ENCODE peak calls at places on chromosomes 7 and 10, in five cellular contexts. One of them, this sample, is unnamed.

GRCh38 chr10:101772895-101773761 is 2.8 kb downstream of the FGF8 start:
- DNase-seq in prostate gland: no peak
- DNase-seq in GM04504: no peak
- DNase-seq in NCI-H1417: no peak
- DNase-seq in osteocyte: peak; percentile 60
- DNase-seq in this sample: no peak

GRCh38 chr7:52555805-52556204 is 479.6 kb upstream of the POM121L12 start:
- DNase-seq in prostate gland: no peak
- DNase-seq in GM04504: no peak
- DNase-seq in NCI-H1417: no peak
- DNase-seq in osteocyte: no peak
- DNase-seq in this sample: no peak

GRCh38 chr7:1380211-1380815 is 79.0 kb downstream of the MICALL2 start:
- DNase-seq in prostate gland: no peak
- DNase-seq in GM04504: no peak
- DNase-seq in NCI-H1417: no peak
- DNase-seq in osteocyte: no peak
- DNase-seq in this sample: no peak

GRCh38 chr10:31242902-31243301 is 76.1 kb upstream of the ZEB1 start:
- DNase-seq in prostate gland: no peak
- DNase-seq in GM04504: peak; percentile 92
- DNase-seq in NCI-H1417: no peak
- DNase-seq in osteocyte: no peak
- DNase-seq in this sample: peak; percentile 65

GRCh38 chr10:132929953-132930640 is 12.3 kb downstream of the CFAP46 start:
- DNase-seq in prostate gland: no peak
- DNase-seq in GM04504: no peak
- DNase-seq in NCI-H1417: no peak
- DNase-seq in osteocyte: no peak
- DNase-seq in this sample: no peak

GRCh38 chr7:51068401-51068800 is 248.2 kb downstream of the COBL start:
- DNase-seq in prostate gland: no peak
- DNase-seq in GM04504: no peak
- DNase-seq in NCI-H1417: no peak
- DNase-seq in osteocyte: no peak
- DNase-seq in this sample: no peak

GRCh38 chr7:24930856-24931255 is 49.1 kb downstream of the OSBPL3 start:
- DNase-seq in prostate gland: no peak
- DNase-seq in GM04504: no peak
- DNase-seq in NCI-H1417: no peak
- DNase-seq in osteocyte: no peak
- DNase-seq in this sample: no peak

GRCh38 chr10:95588025-95588424 is 26.9 kb upstream of the SORBS1 start:
- DNase-seq in prostate gland: no peak
- DNase-seq in GM04504: no peak
- DNase-seq in NCI-H1417: no peak
- DNase-seq in osteocyte: no peak
- DNase-seq in this sample: no peak

GRCh38 chr10:78893217-78893616 is 175.5 kb upstream of the ZMIZ1 start:
- DNase-seq in prostate gland: no peak
- DNase-seq in GM04504: no peak
- DNase-seq in NCI-H1417: no peak
- DNase-seq in osteocyte: peak; percentile 49
- DNase-seq in this sample: no peak

GRCh38 chr10:29479081-29479917 is 155.5 kb downstream of the SVIL start:
- DNase-seq in prostate gland: peak; percentile 22
- DNase-seq in GM04504: no peak
- DNase-seq in NCI-H1417: peak; percentile 80
- DNase-seq in osteocyte: peak; percentile 62
- DNase-seq in this sample: no peak

GRCh38 chr7:64890761-64891666 is 12.1 kb upstream of the ZNF273 start:
- DNase-seq in prostate gland: peak; percentile 40
- DNase-seq in GM04504: no peak
- DNase-seq in NCI-H1417: no peak
- DNase-seq in osteocyte: peak; percentile 36
- DNase-seq in this sample: no peak

GRCh38 chr10:64558094-64558870 is 1037.1 kb downstream of the REEP3 start:
- DNase-seq in prostate gland: no peak
- DNase-seq in GM04504: no peak
- DNase-seq in NCI-H1417: no peak
- DNase-seq in osteocyte: no peak
- DNase-seq in this sample: no peak

GRCh38 chr10:120503695-120504094 is 46.7 kb downstream of the PLPP4 start:
- DNase-seq in prostate gland: no peak
- DNase-seq in GM04504: no peak
- DNase-seq in NCI-H1417: no peak
- DNase-seq in osteocyte: no peak
- DNase-seq in this sample: no peak

GRCh38 chr7:30935569-30935877 is 23.9 kb downstream of the AQP1 start:
- DNase-seq in prostate gland: no peak
- DNase-seq in GM04504: no peak
- DNase-seq in NCI-H1417: no peak
- DNase-seq in osteocyte: peak; percentile 70
- DNase-seq in this sample: no peak

GRCh38 chr10:107915277-107915634 is 750.8 kb upstream of the SORCS1 start:
- DNase-seq in prostate gland: no peak
- DNase-seq in GM04504: no peak
- DNase-seq in NCI-H1417: no peak
- DNase-seq in osteocyte: no peak
- DNase-seq in this sample: peak; percentile 32

GRCh38 chr10:79046991-79047874 is 21.5 kb upstream of the ZMIZ1 start:
- DNase-seq in prostate gland: no peak
- DNase-seq in GM04504: no peak
- DNase-seq in NCI-H1417: no peak
- DNase-seq in osteocyte: no peak
- DNase-seq in this sample: no peak

GRCh38 chr10:122152544-122152943 is 118.6 kb upstream of the BTBD16 start:
- DNase-seq in prostate gland: peak; percentile 62
- DNase-seq in GM04504: peak; percentile 78
- DNase-seq in NCI-H1417: no peak
- DNase-seq in osteocyte: no peak
- DNase-seq in this sample: peak; percentile 68

GRCh38 chr10:67259319-67259929 is 333.6 kb downstream of the LRRTM3 start:
- DNase-seq in prostate gland: no peak
- DNase-seq in GM04504: no peak
- DNase-seq in NCI-H1417: no peak
- DNase-seq in osteocyte: no peak
- DNase-seq in this sample: no peak

GRCh38 chr7:45646207-45646821 is 72.1 kb downstream of the ADCY1 start:
- DNase-seq in prostate gland: no peak
- DNase-seq in GM04504: no peak
- DNase-seq in NCI-H1417: no peak
- DNase-seq in osteocyte: peak; percentile 70
- DNase-seq in this sample: no peak

GRCh38 chr7:151302531-151302930 is 39.1 kb upstream of the NUB1 start:
- DNase-seq in prostate gland: no peak
- DNase-seq in GM04504: no peak
- DNase-seq in NCI-H1417: no peak
- DNase-seq in osteocyte: peak; percentile 51
- DNase-seq in this sample: no peak

GRCh38 chr10:22997102-22997501 is 69.2 kb downstream of the ARMC3 start:
- DNase-seq in prostate gland: no peak
- DNase-seq in GM04504: no peak
- DNase-seq in NCI-H1417: no peak
- DNase-seq in osteocyte: no peak
- DNase-seq in this sample: peak; percentile 72

GRCh38 chr7:802500-803242 is 29.6 kb upstream of the SUN1 start:
- DNase-seq in prostate gland: no peak
- DNase-seq in GM04504: no peak
- DNase-seq in NCI-H1417: no peak
- DNase-seq in osteocyte: no peak
- DNase-seq in this sample: no peak

GRCh38 chr7:92461027-92462003 is 14.0 kb downstream of the GATAD1 start:
- DNase-seq in prostate gland: peak; percentile 16
- DNase-seq in GM04504: no peak
- DNase-seq in NCI-H1417: peak; percentile 51
- DNase-seq in osteocyte: no peak
- DNase-seq in this sample: peak; percentile 64

GRCh38 chr7:100891555-100891954 is 2.0 kb upstream of the UFSP1 start:
- DNase-seq in prostate gland: no peak
- DNase-seq in GM04504: no peak
- DNase-seq in NCI-H1417: no peak
- DNase-seq in osteocyte: no peak
- DNase-seq in this sample: peak; percentile 66

GRCh38 chr7:98968621-98969020 is 90.3 kb downstream of the TRRAP start:
- DNase-seq in prostate gland: no peak
- DNase-seq in GM04504: no peak
- DNase-seq in NCI-H1417: no peak
- DNase-seq in osteocyte: no peak
- DNase-seq in this sample: no peak

GRCh38 chr7:79553811-79554555 is 100.5 kb upstream of the MAGI2 start:
- DNase-seq in prostate gland: no peak
- DNase-seq in GM04504: peak; percentile 3
- DNase-seq in NCI-H1417: no peak
- DNase-seq in osteocyte: no peak
- DNase-seq in this sample: peak; percentile 85

GRCh38 chr10:76282122-76283030 is 851.0 kb downstream of the LRMDA start:
- DNase-seq in prostate gland: no peak
- DNase-seq in GM04504: no peak
- DNase-seq in NCI-H1417: peak; percentile 63
- DNase-seq in osteocyte: no peak
- DNase-seq in this sample: no peak

GRCh38 chr10:69389827-69390490 is 26.8 kb downstream of the TACR2 start:
- DNase-seq in prostate gland: peak; percentile 54
- DNase-seq in GM04504: no peak
- DNase-seq in NCI-H1417: no peak
- DNase-seq in osteocyte: no peak
- DNase-seq in this sample: peak; percentile 80

GRCh38 chr7:149144996-149145850 is 2.0 kb upstream of the ZNF398 start:
- DNase-seq in prostate gland: peak; percentile 86
- DNase-seq in GM04504: no peak
- DNase-seq in NCI-H1417: no peak
- DNase-seq in osteocyte: no peak
- DNase-seq in this sample: no peak

GRCh38 chr7:100191775-100192174 is 14.1 kb downstream of the STAG3 start:
- DNase-seq in prostate gland: no peak
- DNase-seq in GM04504: no peak
- DNase-seq in NCI-H1417: no peak
- DNase-seq in osteocyte: no peak
- DNase-seq in this sample: peak; percentile 72

GRCh38 chr10:89450901-89451300 is 36.5 kb downstream of the IFIT5 start:
- DNase-seq in prostate gland: no peak
- DNase-seq in GM04504: no peak
- DNase-seq in NCI-H1417: no peak
- DNase-seq in osteocyte: no peak
- DNase-seq in this sample: no peak

GRCh38 chr10:24925799-24926198 is 26.6 kb downstream of the PRTFDC1 start:
- DNase-seq in prostate gland: no peak
- DNase-seq in GM04504: no peak
- DNase-seq in NCI-H1417: no peak
- DNase-seq in osteocyte: no peak
- DNase-seq in this sample: no peak

GRCh38 chr7:34281260-34281659 is 375.9 kb downstream of the BMPER start:
- DNase-seq in prostate gland: no peak
- DNase-seq in GM04504: no peak
- DNase-seq in NCI-H1417: no peak
- DNase-seq in osteocyte: no peak
- DNase-seq in this sample: no peak

GRCh38 chr7:138363721-138364120 is 96.3 kb upstream of the TRIM24 start:
- DNase-seq in prostate gland: no peak
- DNase-seq in GM04504: no peak
- DNase-seq in NCI-H1417: no peak
- DNase-seq in osteocyte: no peak
- DNase-seq in this sample: no peak

GRCh38 chr7:94276046-94276445 is 118.6 kb upstream of the COL1A2 start:
- DNase-seq in prostate gland: no peak
- DNase-seq in GM04504: no peak
- DNase-seq in NCI-H1417: no peak
- DNase-seq in osteocyte: no peak
- DNase-seq in this sample: peak; percentile 66

GRCh38 chr10:72821606-72822005 is 71.9 kb upstream of the OIT3 start:
- DNase-seq in prostate gland: no peak
- DNase-seq in GM04504: no peak
- DNase-seq in NCI-H1417: no peak
- DNase-seq in osteocyte: no peak
- DNase-seq in this sample: no peak

GRCh38 chr7:133196872-133197612 is 55.8 kb upstream of the EXOC4 start:
- DNase-seq in prostate gland: no peak
- DNase-seq in GM04504: no peak
- DNase-seq in NCI-H1417: no peak
- DNase-seq in osteocyte: no peak
- DNase-seq in this sample: no peak

GRCh38 chr7:152641384-152641783 is 34.6 kb downstream of the XRCC2 start:
- DNase-seq in prostate gland: no peak
- DNase-seq in GM04504: no peak
- DNase-seq in NCI-H1417: no peak
- DNase-seq in osteocyte: no peak
- DNase-seq in this sample: no peak

GRCh38 chr7:138563808-138564207 is 103.7 kb downstream of the TRIM24 start:
- DNase-seq in prostate gland: no peak
- DNase-seq in GM04504: no peak
- DNase-seq in NCI-H1417: no peak
- DNase-seq in osteocyte: no peak
- DNase-seq in this sample: no peak